ENCODE peak calls at places on chromosomes 3 and 15, in four cellular contexts. One of them, this sample, is unnamed.

GRCh38 chr15:39261397-39261796 is 319.5 kb upstream of the THBS1 start:
- DNase-seq in A549: no peak
- DNase-seq in HCT116: no peak
- DNase-seq in HepG2: no peak
- DNase-seq in this sample: no peak

GRCh38 chr15:29612096-29612495 is 210.2 kb downstream of the TJP1 start:
- DNase-seq in A549: no peak
- DNase-seq in HCT116: no peak
- DNase-seq in HepG2: no peak
- DNase-seq in this sample: no peak

GRCh38 chr3:194136519-194137313 is 768 bp downstream of the HES1 start:
- DNase-seq in A549: peak
- DNase-seq in HCT116: no peak
- DNase-seq in HepG2: peak
- DNase-seq in this sample: peak

GRCh38 chr15:58627706-58628105 is 121.8 kb downstream of the ADAM10 start:
- DNase-seq in A549: no peak
- DNase-seq in HCT116: no peak
- DNase-seq in HepG2: no peak
- DNase-seq in this sample: no peak

GRCh38 chr3:108603689-108604088 is 14.2 kb downstream of the DZIP3 start:
- DNase-seq in A549: no peak
- DNase-seq in HCT116: no peak
- DNase-seq in HepG2: no peak
- DNase-seq in this sample: peak

GRCh38 chr15:68408526-68408925 is 23.4 kb downstream of the ITGA11 start:
- DNase-seq in A549: no peak
- DNase-seq in HCT116: no peak
- DNase-seq in HepG2: no peak
- DNase-seq in this sample: no peak

GRCh38 chr3:160837394-160837975 is 81.5 kb downstream of the PPM1L start:
- DNase-seq in A549: no peak
- DNase-seq in HCT116: no peak
- DNase-seq in HepG2: no peak
- DNase-seq in this sample: peak

GRCh38 chr15:61034793-61035710 is 194.1 kb downstream of the RORA start:
- DNase-seq in A549: no peak
- DNase-seq in HCT116: no peak
- DNase-seq in HepG2: no peak
- DNase-seq in this sample: no peak

GRCh38 chr3:5376761-5377160 is 189.3 kb downstream of the EDEM1 start:
- DNase-seq in A549: no peak
- DNase-seq in HCT116: no peak
- DNase-seq in HepG2: peak
- DNase-seq in this sample: no peak

GRCh38 chr15:65796610-65797012 is 4.5 kb upstream of the DENND4A start:
- DNase-seq in A549: peak
- DNase-seq in HCT116: no peak
- DNase-seq in HepG2: no peak
- DNase-seq in this sample: peak
- TF ChIP-seq MAX in A549: no peak
- TF ChIP-seq MAX in HCT116: no peak
- TF ChIP-seq MAX in HepG2: no peak
- TF ChIP-seq MAX in this sample: no peak

GRCh38 chr3:58685641-58686040 is 19.1 kb upstream of the FAM3D start:
- DNase-seq in A549: no peak
- DNase-seq in HCT116: no peak
- DNase-seq in HepG2: no peak
- DNase-seq in this sample: no peak

GRCh38 chr3:58688563-58688962 is 22.0 kb upstream of the FAM3D start:
- DNase-seq in A549: no peak
- DNase-seq in HCT116: no peak
- DNase-seq in HepG2: no peak
- DNase-seq in this sample: no peak

GRCh38 chr3:58683001-58683845 is 16.6 kb upstream of the FAM3D start:
- DNase-seq in A549: peak
- DNase-seq in HCT116: peak
- DNase-seq in HepG2: no peak
- DNase-seq in this sample: peak

GRCh38 chr3:58690490-58690889 is 23.9 kb upstream of the FAM3D start:
- DNase-seq in A549: no peak
- DNase-seq in HCT116: no peak
- DNase-seq in HepG2: no peak
- DNase-seq in this sample: no peak

DNA sequence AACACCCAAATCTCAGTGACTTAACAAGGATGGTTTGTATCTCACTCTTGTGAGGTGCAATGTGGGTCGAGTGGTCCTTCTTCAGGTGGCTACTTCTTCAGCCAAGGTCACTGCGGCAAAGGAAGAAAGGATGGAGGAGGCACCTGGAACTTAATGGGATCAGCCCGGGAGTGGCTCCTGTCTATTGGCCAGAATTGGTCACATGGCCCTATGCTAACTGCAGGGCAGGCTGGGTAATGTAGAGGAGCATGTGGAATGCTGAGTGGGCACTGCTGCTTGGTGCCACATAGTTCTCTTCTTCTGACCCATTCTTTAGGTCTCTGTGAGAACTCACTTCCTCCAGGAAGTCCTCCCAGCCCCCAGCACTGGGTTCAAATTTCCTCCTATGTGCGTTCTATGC is 20.3 kb upstream of the FAM3D start:
- DNase-seq in A549: no peak
- DNase-seq in HCT116: no peak
- DNase-seq in HepG2: no peak
- DNase-seq in this sample: no peak
- TF ChIP-seq POLR2A in A549: no peak
- TF ChIP-seq POLR2A in HCT116: no peak
- TF ChIP-seq POLR2A in HepG2: no peak
- TF ChIP-seq POLR2A in this sample: no peak

GRCh38 chr15:75732809-75733451 is 20.3 kb upstream of the CSPG4 start:
- DNase-seq in A549: peak
- DNase-seq in HCT116: peak
- DNase-seq in HepG2: peak
- DNase-seq in this sample: peak
- H3K4me3 ChIP-seq in A549: no peak
- H3K4me3 ChIP-seq in HCT116: no peak
- H3K4me3 ChIP-seq in HepG2: no peak
- H3K4me3 ChIP-seq in this sample: no peak

DNA sequence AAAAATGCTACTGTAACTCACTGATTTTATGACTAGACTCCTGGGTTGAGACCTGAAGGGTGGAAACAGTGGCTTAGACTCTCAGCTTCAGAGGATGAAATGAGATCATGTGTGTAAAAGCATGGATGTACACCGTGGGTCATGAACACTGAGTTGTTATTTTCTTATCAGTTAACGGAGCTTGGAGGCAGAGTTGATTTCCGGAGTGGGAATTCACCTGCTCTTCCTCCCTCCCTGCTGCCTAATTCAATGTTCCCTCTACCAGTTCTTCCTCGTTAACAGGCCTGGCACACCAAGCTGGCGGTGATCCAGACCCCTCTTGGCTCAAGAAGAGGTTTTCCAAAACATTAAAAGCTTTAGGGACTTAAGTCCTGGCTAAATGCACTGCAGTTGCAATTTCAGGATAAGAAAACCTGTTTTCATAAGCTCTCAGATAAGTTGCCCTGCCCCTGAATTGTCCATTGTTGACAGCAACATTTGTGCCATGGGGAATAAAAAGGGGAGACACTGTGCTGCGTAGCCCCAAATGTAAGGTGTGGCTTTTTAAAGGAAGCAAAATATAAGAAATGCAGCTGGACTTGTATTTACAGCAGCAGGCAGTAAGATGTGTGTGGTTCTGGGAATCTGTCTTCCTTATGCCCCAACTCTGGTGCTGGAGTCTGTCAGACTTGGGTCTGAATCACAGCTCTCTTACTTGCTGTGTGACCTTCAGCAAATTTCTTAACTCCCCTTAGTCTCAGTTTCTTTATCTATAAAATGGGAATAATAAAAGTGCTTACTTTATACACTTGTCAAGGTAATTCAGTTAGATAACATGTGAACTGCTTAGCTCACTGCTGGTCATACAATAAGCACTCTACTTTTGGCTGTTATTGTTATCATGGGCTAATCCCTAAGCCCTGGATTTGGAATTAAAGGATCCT is 9.9 kb downstream of the PDIA5 start:
- DNase-seq in A549: no peak
- DNase-seq in HCT116: no peak
- DNase-seq in HepG2: no peak
- DNase-seq in this sample: no peak
- TF ChIP-seq MAX in A549: no peak
- TF ChIP-seq MAX in HCT116: no peak
- TF ChIP-seq MAX in HepG2: no peak
- TF ChIP-seq MAX in this sample: no peak

GRCh38 chr15:67051088-67051659 is 14.2 kb upstream of the SMAD3 start:
- DNase-seq in A549: no peak
- DNase-seq in HCT116: no peak
- DNase-seq in HepG2: no peak
- DNase-seq in this sample: no peak

GRCh38 chr15:67050062-67050461 is 15.3 kb upstream of the SMAD3 start:
- DNase-seq in A549: peak
- DNase-seq in HCT116: no peak
- DNase-seq in HepG2: no peak
- DNase-seq in this sample: peak

GRCh38 chr15:67050522-67051087 is 14.8 kb upstream of the SMAD3 start:
- DNase-seq in A549: no peak
- DNase-seq in HCT116: no peak
- DNase-seq in HepG2: no peak
- DNase-seq in this sample: no peak

GRCh38 chr15:67048281-67049279 is 16.8 kb upstream of the SMAD3 start:
- DNase-seq in A549: peak
- DNase-seq in HCT116: no peak
- DNase-seq in HepG2: peak
- DNase-seq in this sample: peak

GRCh38 chr15:67049351-67050044 is 15.9 kb upstream of the SMAD3 start:
- DNase-seq in A549: peak
- DNase-seq in HCT116: no peak
- DNase-seq in HepG2: peak
- DNase-seq in this sample: no peak
- TF ChIP-seq POLR2A in A549: no peak
- TF ChIP-seq POLR2A in HCT116: no peak
- TF ChIP-seq POLR2A in HepG2: no peak
- TF ChIP-seq POLR2A in this sample: no peak

GRCh38 chr15:37360724-37361123 is 260.4 kb upstream of the MEIS2 start:
- DNase-seq in A549: no peak
- DNase-seq in HCT116: no peak
- DNase-seq in HepG2: no peak
- DNase-seq in this sample: no peak
- H3K4me3 ChIP-seq in A549: no peak
- H3K4me3 ChIP-seq in HCT116: no peak
- H3K4me3 ChIP-seq in HepG2: no peak
- H3K4me3 ChIP-seq in this sample: no peak

GRCh38 chr3:88150371-88150770 is 612 bp downstream of the C3orf38 start:
- DNase-seq in A549: no peak
- DNase-seq in HCT116: no peak
- DNase-seq in HepG2: no peak
- DNase-seq in this sample: peak
- TF ChIP-seq MAX in A549: no peak
- TF ChIP-seq MAX in HCT116: no peak
- TF ChIP-seq MAX in HepG2: no peak
- TF ChIP-seq MAX in this sample: no peak

GRCh38 chr3:37319784-37320183 is 145.4 kb upstream of the LRRFIP2 start:
- DNase-seq in A549: no peak
- DNase-seq in HCT116: no peak
- DNase-seq in HepG2: no peak
- DNase-seq in this sample: no peak

GRCh38 chr3:37321260-37321852 is 147.0 kb upstream of the LRRFIP2 start:
- DNase-seq in A549: no peak
- DNase-seq in HCT116: no peak
- DNase-seq in HepG2: no peak
- DNase-seq in this sample: no peak

GRCh38 chr3:37321863-37322262 is 147.5 kb upstream of the LRRFIP2 start:
- DNase-seq in A549: no peak
- DNase-seq in HCT116: no peak
- DNase-seq in HepG2: no peak
- DNase-seq in this sample: no peak

GRCh38 chr3:37324752-37325407 is 150.5 kb upstream of the LRRFIP2 start:
- DNase-seq in A549: no peak
- DNase-seq in HCT116: no peak
- DNase-seq in HepG2: no peak
- DNase-seq in this sample: no peak

GRCh38 chr3:37320276-37320675 is 145.9 kb upstream of the LRRFIP2 start:
- DNase-seq in A549: no peak
- DNase-seq in HCT116: no peak
- DNase-seq in HepG2: no peak
- DNase-seq in this sample: no peak
- TF ChIP-seq POLR2A in A549: no peak
- TF ChIP-seq POLR2A in HCT116: no peak
- TF ChIP-seq POLR2A in HepG2: no peak
- TF ChIP-seq POLR2A in this sample: no peak

DNA sequence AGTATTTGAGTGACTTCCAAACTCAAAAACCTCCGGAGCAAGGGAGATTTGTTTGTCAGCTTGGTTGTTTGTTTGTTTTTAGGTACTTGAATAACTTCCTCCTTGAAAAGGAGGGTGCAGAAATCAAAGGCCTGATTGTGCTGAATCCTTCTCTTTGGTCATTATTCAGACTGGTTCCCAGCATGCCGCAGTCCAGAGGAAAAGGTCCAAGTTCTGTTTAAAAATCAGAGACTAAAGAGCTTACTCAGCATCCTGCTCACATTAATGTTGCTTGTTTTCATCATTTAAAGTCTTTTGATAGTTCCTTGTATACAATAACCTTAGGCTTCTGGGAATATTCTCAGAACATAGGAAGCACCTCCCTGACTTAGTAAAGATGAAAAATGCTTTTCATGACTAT is 987 bp upstream of the SCG3 start:
- DNase-seq in A549: no peak
- DNase-seq in HCT116: no peak
- DNase-seq in HepG2: no peak
- DNase-seq in this sample: no peak
- H3K4me3 ChIP-seq in A549: no peak
- H3K4me3 ChIP-seq in HCT116: no peak
- H3K4me3 ChIP-seq in HepG2: no peak
- H3K4me3 ChIP-seq in this sample: no peak

GRCh38 chr15:63385911-63386531 is 4.4 kb upstream of the CA12 start:
- DNase-seq in A549: no peak
- DNase-seq in HCT116: no peak
- DNase-seq in HepG2: no peak
- DNase-seq in this sample: no peak

GRCh38 chr15:63387741-63388468 is 6.3 kb upstream of the CA12 start:
- DNase-seq in A549: no peak
- DNase-seq in HCT116: no peak
- DNase-seq in HepG2: no peak
- DNase-seq in this sample: no peak

GRCh38 chr15:63389902-63390301 is 8.3 kb upstream of the CA12 start:
- DNase-seq in A549: no peak
- DNase-seq in HCT116: peak
- DNase-seq in HepG2: peak
- DNase-seq in this sample: no peak

GRCh38 chr15:63390689-63391088 is 9.0 kb upstream of the CA12 start:
- DNase-seq in A549: no peak
- DNase-seq in HCT116: no peak
- DNase-seq in HepG2: no peak
- DNase-seq in this sample: no peak

DNA sequence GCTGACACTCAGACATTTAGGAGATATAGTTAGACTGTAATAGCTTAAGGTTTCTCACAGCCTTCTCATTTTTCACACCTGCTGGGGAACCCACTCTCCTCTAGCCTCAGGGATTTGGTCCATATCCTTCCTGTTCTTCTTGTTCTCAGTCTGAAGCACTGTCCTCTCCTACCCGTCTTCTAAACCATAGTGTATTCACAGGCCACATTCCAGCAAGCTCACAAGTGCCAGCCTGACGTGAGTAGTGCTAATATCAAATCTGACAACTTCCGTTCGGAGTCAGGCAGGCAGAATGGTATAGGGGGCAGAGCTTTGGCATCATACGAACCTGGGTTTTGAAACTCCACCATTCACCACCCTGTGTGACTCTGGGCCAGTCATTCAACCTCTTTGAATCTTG is 6.9 kb upstream of the CA12 start:
- DNase-seq in A549: no peak
- DNase-seq in HCT116: no peak
- DNase-seq in HepG2: no peak
- DNase-seq in this sample: no peak
- TF ChIP-seq MAX in A549: no peak
- TF ChIP-seq MAX in HCT116: no peak
- TF ChIP-seq MAX in HepG2: no peak
- TF ChIP-seq MAX in this sample: no peak

This sample was measured in NB4.